ENCODE peak calls at places on chromosomes 2 and 18, in four cellular contexts. X is lower leg skin, L is body of pancreas, Q is neural progenitor cell. U is an unnamed sample.

GRCh38 chr2:104856973-104857261 is 3.0 kb downstream of the POU3F3 start:
- DNase-seq in X (peak), L (no peak), Q (peak), U (no peak)

GRCh38 chr2:205758051-205758450 is 75.8 kb downstream of the NRP2 start:
- DNase-seq in Q (no peak), L (no peak), X (no peak), U (peak)

GRCh38 chr2:133569416-133569815 is 1.2 kb upstream of the NCKAP5 start:
- DNase-seq in X (no peak), Q (no peak), L (no peak), U (no peak)

GRCh38 chr2:54047076-54047475 is 68.3 kb upstream of the ACYP2 start:
- DNase-seq in L (no peak), Q (no peak), X (no peak), U (peak)

GRCh38 chr2:187546762-187547333 is 7.4 kb downstream of the TFPI start:
- DNase-seq in X (no peak), L (no peak), Q (no peak), U (peak)

GRCh38 chr2:18749912-18750526 is 160.7 kb upstream of the NT5C1B start:
- DNase-seq in X (peak), L (peak), Q (peak), U (peak)

GRCh38 chr2:235494716-235495372 is 1.0 kb downstream of the AGAP1 start:
- DNase-seq in X (peak), Q (peak), L (peak), U (peak)

GRCh38 chr18:37502601-37503000 is 63.0 kb downstream of the CELF4 start:
- DNase-seq in L (no peak), X (no peak), Q (no peak), U (no peak)

GRCh38 chr18:79321625-79322024 is 74.1 kb upstream of the NFATC1 start:
- DNase-seq in X (no peak), L (no peak), Q (no peak), U (peak)

GRCh38 chr2:58594175-58594574 is 353.1 kb upstream of the FANCL start:
- DNase-seq in Q (peak), X (no peak), L (peak), U (no peak)

GRCh38 chr2:33478968-33479691 is 2.7 kb downstream of the RASGRP3 start:
- DNase-seq in Q (no peak), X (no peak), L (no peak), U (no peak)

GRCh38 chr2:226888971-226889370 is 53.1 kb downstream of the RHBDD1 start:
- DNase-seq in L (no peak), Q (no peak), X (no peak), U (no peak)

GRCh38 chr2:39871291-39871761 is 92.3 kb upstream of the THUMPD2 start:
- DNase-seq in Q (peak), L (no peak), X (peak), U (peak)

GRCh38 chr2:206354129-206354528 is 79.7 kb downstream of the ZDBF2 start:
- DNase-seq in L (no peak), Q (no peak), X (no peak), U (no peak)

GRCh38 chr2:101199153-101199810 is 48.1 kb upstream of the TBC1D8 start:
- DNase-seq in Q (no peak), X (no peak), L (no peak), U (peak)

GRCh38 chr2:201696151-201696659 is 2.2 kb downstream of the MPP4 start:
- DNase-seq in X (no peak), Q (no peak), L (no peak), U (peak)

GRCh38 chr2:201698588-201699226 is at the start of gene MPP4:
- DNase-seq in X (no peak), L (no peak), Q (no peak), U (peak)

GRCh38 chr2:201701591-201701990 is 3.1 kb upstream of the MPP4 start:
- DNase-seq in L (no peak), X (no peak), Q (no peak), U (no peak)

GRCh38 chr2:201699384-201699783 is 940 bp upstream of the MPP4 start:
- DNase-seq in Q (no peak), L (no peak), X (no peak), U (no peak)

DNA sequence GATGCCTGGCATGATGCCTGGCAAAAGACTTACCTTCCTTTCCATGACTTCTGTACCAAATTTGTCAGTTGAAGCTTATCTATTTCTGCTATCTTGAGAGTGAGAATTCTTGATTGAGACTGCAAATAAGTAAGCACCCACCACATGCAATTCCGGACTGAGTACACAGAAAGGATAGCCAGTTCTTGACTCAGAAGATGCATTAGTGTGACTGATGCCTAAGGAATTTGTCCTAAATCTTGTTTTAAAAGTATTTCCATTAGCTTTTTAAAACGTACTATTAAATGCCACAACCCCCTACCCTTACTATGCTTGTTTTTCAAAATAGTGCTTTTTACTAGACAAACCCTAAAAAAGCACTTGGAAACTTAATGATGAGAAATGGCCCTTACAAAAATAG is 545 bp downstream of the MPP4 start:
- DNase-seq in X (no peak), Q (no peak), L (no peak), U (peak)
- H3K4me3 ChIP-seq in X (no peak), Q (no peak), L (no peak), U (peak)

GRCh38 chr2:144510206-144510991 is 9.5 kb downstream of the ZEB2 start:
- DNase-seq in X (no peak), Q (peak), L (no peak), U (peak)

GRCh38 chr2:144508162-144508765 is 11.7 kb downstream of the ZEB2 start:
- DNase-seq in X (no peak), Q (no peak), L (no peak), U (peak)

GRCh38 chr2:144511222-144511855 is 8.6 kb downstream of the ZEB2 start:
- DNase-seq in L (no peak), X (no peak), Q (no peak), U (peak)

GRCh38 chr2:144509001-144509545 is 10.8 kb downstream of the ZEB2 start:
- DNase-seq in X (no peak), Q (peak), L (no peak), U (peak)

GRCh38 chr2:144509548-144510205 is 10.2 kb downstream of the ZEB2 start:
- DNase-seq in Q (no peak), X (no peak), L (no peak), U (peak)
- H3K4me3 ChIP-seq in Q (peak), X (no peak), L (no peak), U (no peak)

DNA sequence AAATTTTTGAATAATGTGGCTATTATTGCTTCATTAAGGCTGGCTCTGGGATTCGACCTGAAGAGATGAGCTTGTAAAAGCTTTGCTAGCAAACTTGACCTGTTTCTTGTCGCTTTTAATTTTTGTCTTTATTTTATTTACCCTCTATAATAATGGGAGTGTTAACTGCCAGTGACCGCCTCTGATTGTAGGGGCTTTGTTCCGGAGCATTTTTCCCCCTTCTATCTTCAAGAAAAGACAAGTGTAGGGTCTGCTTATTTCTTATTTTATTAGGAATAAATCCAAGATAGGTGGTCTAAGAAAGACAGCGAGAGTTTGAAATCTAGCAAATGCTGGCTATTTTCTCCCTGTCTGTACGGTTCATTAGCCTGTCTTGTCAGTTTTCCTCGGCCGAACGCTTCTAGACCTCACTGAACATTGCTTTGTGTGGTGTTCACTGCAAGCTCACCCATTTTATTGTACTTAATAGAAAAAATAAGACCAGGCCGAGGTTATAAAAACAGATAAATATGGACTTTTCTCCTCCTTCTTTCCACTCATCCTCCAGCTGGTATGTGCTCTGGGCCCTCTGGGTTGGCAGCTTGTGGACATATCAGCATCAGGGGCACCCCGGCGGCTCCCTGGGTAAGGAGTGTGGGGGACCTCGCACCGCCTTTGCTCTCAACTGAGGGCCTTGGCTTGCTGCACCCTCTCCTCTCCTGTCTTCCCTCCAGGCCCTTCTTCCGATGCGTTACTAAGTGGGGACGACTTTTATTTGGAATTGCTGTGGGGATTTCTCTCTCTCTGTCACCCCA is 8.5 kb downstream of the MEIS1 start:
- DNase-seq in X (no peak), Q (peak), L (peak), U (no peak)
- H3K4me3 ChIP-seq in X (no peak), Q (peak), L (peak), U (no peak)

GRCh38 chr2:86818967-86819366 is 28.3 kb upstream of the CD8A start:
- DNase-seq in L (no peak), X (no peak), Q (no peak), U (no peak)
- H3K4me3 ChIP-seq in L (no peak), X (no peak), Q (no peak), U (no peak)

DNA sequence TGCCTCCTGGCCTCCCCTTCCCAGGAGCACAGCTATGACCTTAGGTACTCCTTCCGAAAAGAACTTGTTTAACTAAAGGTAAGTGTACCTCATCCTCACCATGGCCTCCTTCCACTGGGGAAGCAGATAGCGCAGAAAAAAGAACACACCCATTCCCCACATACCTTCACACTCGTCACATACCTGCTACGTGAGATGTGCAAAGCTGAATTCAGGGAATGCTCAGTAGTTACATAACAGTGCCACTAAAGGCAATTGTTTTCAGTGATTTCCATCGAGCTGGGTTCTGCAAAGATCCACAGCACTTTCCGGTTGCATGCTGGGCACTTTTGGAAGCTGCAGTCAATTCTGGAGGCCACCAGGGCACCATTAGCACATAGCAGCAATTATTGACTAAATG is 41.1 kb downstream of the PAX8 start:
- DNase-seq in X (no peak), L (no peak), Q (no peak), U (no peak)
- H3K4me3 ChIP-seq in X (no peak), L (no peak), Q (no peak), U (no peak)

GRCh38 chr2:237629188-237629534 is 1.8 kb downstream of the LRRFIP1 start:
- DNase-seq in L (no peak), Q (no peak), X (no peak), U (no peak)

GRCh38 chr2:237626813-237627451 is 455 bp upstream of the LRRFIP1 start:
- DNase-seq in Q (peak), X (no peak), L (no peak), U (no peak)

GRCh38 chr2:237627463-237628321 is at the start of gene LRRFIP1:
- DNase-seq in Q (peak), X (no peak), L (peak), U (no peak)

GRCh38 chr2:237629739-237630138 is 2.4 kb downstream of the LRRFIP1 start:
- DNase-seq in L (no peak), Q (no peak), X (no peak), U (peak)

GRCh38 chr2:237628482-237629187 is 1.2 kb downstream of the LRRFIP1 start:
- DNase-seq in L (no peak), X (no peak), Q (no peak), U (no peak)
- H3K4me3 ChIP-seq in L (no peak), X (no peak), Q (peak), U (peak)